ENCODE peak calls at places on chromosomes 2 and 18, in five cellular contexts. One of them, this sample, is unnamed.

GRCh38 chr2:37201766-37202165 is 5.5 kb downstream of the CEBPZOS start:
- DNase-seq in ovary: no peak
- DNase-seq in sigmoid colon: no peak
- DNase-seq in tibial nerve: no peak
- DNase-seq in stomach: no peak
- DNase-seq in this sample: no peak

GRCh38 chr2:27795868-27796277 is 24.4 kb downstream of the MRPL33 start:
- DNase-seq in ovary: no peak
- DNase-seq in stomach: no peak
- DNase-seq in sigmoid colon: no peak
- DNase-seq in tibial nerve: no peak
- DNase-seq in this sample: peak; percentile 53

GRCh38 chr18:52605345-52605744 is 265.3 kb downstream of the DCC start:
- DNase-seq in sigmoid colon: no peak
- DNase-seq in ovary: no peak
- DNase-seq in tibial nerve: no peak
- DNase-seq in stomach: no peak
- DNase-seq in this sample: no peak

GRCh38 chr2:235468978-235469694 is 24.7 kb upstream of the AGAP1 start:
- DNase-seq in ovary: no peak
- DNase-seq in sigmoid colon: peak; percentile 69
- DNase-seq in tibial nerve: no peak
- DNase-seq in stomach: peak; percentile 36
- DNase-seq in this sample: no peak

GRCh38 chr2:204365778-204366177 is 179.5 kb upstream of the PARD3B start:
- DNase-seq in sigmoid colon: no peak
- DNase-seq in ovary: no peak
- DNase-seq in tibial nerve: no peak
- DNase-seq in stomach: no peak
- DNase-seq in this sample: no peak

GRCh38 chr2:25331686-25332365 is 9.9 kb downstream of the DNMT3A start:
- DNase-seq in tibial nerve: no peak
- DNase-seq in stomach: no peak
- DNase-seq in ovary: no peak
- DNase-seq in sigmoid colon: no peak
- DNase-seq in this sample: no peak

GRCh38 chr18:4640349-4641012 is 185.4 kb upstream of the DLGAP1 start:
- DNase-seq in sigmoid colon: no peak
- DNase-seq in stomach: no peak
- DNase-seq in tibial nerve: no peak
- DNase-seq in ovary: no peak
- DNase-seq in this sample: no peak

GRCh38 chr2:950627-950992 is at the start of gene SNTG2:
- DNase-seq in tibial nerve: no peak
- DNase-seq in sigmoid colon: no peak
- DNase-seq in stomach: peak; percentile 43
- DNase-seq in ovary: peak; percentile 11
- DNase-seq in this sample: peak; percentile 53

GRCh38 chr2:25039126-25039525 is 2.8 kb upstream of the EFR3B start:
- DNase-seq in sigmoid colon: no peak
- DNase-seq in ovary: no peak
- DNase-seq in tibial nerve: no peak
- DNase-seq in stomach: no peak
- DNase-seq in this sample: no peak

GRCh38 chr2:219058541-219059374 is 2.0 kb downstream of the IHH start:
- DNase-seq in sigmoid colon: no peak
- DNase-seq in stomach: peak; percentile 94
- DNase-seq in tibial nerve: no peak
- DNase-seq in ovary: no peak
- DNase-seq in this sample: no peak

GRCh38 chr2:178756843-178757242 is 50.4 kb downstream of the TTN start:
- DNase-seq in stomach: no peak
- DNase-seq in sigmoid colon: no peak
- DNase-seq in tibial nerve: no peak
- DNase-seq in ovary: no peak
- DNase-seq in this sample: no peak

GRCh38 chr2:217746741-217747287 is 256.0 kb downstream of the TNS1 start:
- DNase-seq in tibial nerve: no peak
- DNase-seq in ovary: no peak
- DNase-seq in sigmoid colon: no peak
- DNase-seq in stomach: no peak
- DNase-seq in this sample: no peak

GRCh38 chr2:108320326-108320932 is 31.7 kb downstream of the SULT1C2 start:
- DNase-seq in stomach: no peak
- DNase-seq in sigmoid colon: no peak
- DNase-seq in tibial nerve: no peak
- DNase-seq in ovary: no peak
- DNase-seq in this sample: no peak

GRCh38 chr18:9417081-9417841 is 58.1 kb upstream of the RALBP1 start:
- DNase-seq in ovary: peak; percentile 28
- DNase-seq in sigmoid colon: peak; percentile 67
- DNase-seq in tibial nerve: no peak
- DNase-seq in stomach: peak; percentile 53
- DNase-seq in this sample: peak; percentile 83

GRCh38 chr18:3504637-3505036 is 54.7 kb downstream of the TGIF1 start:
- DNase-seq in stomach: no peak
- DNase-seq in tibial nerve: no peak
- DNase-seq in ovary: no peak
- DNase-seq in sigmoid colon: no peak
- DNase-seq in this sample: peak; percentile 37

GRCh38 chr2:56369316-56369715 is 185.5 kb downstream of the CCDC85A start:
- DNase-seq in stomach: no peak
- DNase-seq in tibial nerve: no peak
- DNase-seq in ovary: no peak
- DNase-seq in sigmoid colon: no peak
- DNase-seq in this sample: no peak

GRCh38 chr2:233202531-233202944 is 48.9 kb upstream of the ATG16L1 start:
- DNase-seq in stomach: no peak
- DNase-seq in ovary: no peak
- DNase-seq in tibial nerve: no peak
- DNase-seq in sigmoid colon: no peak
- DNase-seq in this sample: no peak

GRCh38 chr2:120346034-120346666 is at the start of gene INHBB:
- DNase-seq in tibial nerve: no peak
- DNase-seq in stomach: no peak
- DNase-seq in ovary: no peak
- DNase-seq in sigmoid colon: no peak
- DNase-seq in this sample: no peak

DNA sequence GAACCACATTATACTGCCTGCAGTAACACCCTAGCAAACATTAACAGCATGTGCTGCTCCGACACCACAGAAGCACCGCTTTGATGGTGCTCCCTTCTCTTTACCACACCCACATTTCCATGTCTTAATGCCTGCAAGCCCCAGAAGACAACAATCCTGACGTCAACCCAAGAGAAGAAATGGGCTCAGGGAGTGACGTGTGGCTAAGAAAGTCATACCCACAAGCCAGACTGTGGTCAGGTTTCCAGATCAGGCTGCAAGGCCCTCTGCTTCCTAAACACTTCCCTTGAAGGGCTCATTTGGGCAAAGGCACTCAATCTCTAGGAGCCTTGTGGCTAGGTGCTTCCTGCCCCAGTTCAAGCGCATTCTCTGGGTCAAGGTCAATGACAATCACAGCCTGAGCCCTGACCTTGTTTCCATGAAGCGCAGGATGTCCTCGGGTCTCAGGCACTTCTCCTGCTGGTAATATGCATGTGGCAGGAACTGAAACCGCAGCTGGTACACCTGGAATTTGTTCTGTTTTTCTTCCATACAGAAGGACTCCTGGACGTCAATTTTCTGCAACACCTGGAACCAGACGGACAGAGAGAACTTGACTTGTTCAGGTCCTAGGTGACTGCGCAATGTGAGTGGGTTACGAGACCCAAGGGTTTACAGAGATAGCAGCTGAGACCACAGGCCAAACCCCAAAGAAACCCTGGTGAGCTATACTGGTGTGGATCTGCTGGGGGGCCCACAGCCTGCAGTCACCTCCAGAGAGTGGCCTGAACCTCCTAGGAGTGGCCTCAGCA is 67.2 kb downstream of the POLR1A start:
- DNase-seq in tibial nerve: no peak
- DNase-seq in sigmoid colon: peak; percentile 69
- DNase-seq in stomach: peak; percentile 21
- DNase-seq in ovary: no peak
- DNase-seq in this sample: no peak
- TF ChIP-seq EP300 in tibial nerve: peak; percentile 77
- TF ChIP-seq EP300 in sigmoid colon: no peak
- TF ChIP-seq EP300 in stomach: no peak
- TF ChIP-seq EP300 in ovary: no peak
- TF ChIP-seq EP300 in this sample: no peak

GRCh38 chr2:241228860-241229516 is 40.5 kb downstream of the ANO7 start:
- DNase-seq in tibial nerve: no peak
- DNase-seq in sigmoid colon: no peak
- DNase-seq in stomach: no peak
- DNase-seq in ovary: peak; percentile 38
- DNase-seq in this sample: no peak
- TF ChIP-seq POLR2A in tibial nerve: no peak
- TF ChIP-seq POLR2A in sigmoid colon: no peak
- TF ChIP-seq POLR2A in stomach: no peak
- TF ChIP-seq POLR2A in ovary: no peak
- TF ChIP-seq POLR2A in this sample: no peak

GRCh38 chr2:47539228-47539627 is 136.3 kb downstream of the MSH2 start:
- DNase-seq in sigmoid colon: no peak
- DNase-seq in ovary: no peak
- DNase-seq in tibial nerve: no peak
- DNase-seq in stomach: no peak
- DNase-seq in this sample: no peak
- TF ChIP-seq CTCF in sigmoid colon: no peak
- TF ChIP-seq CTCF in ovary: no peak
- TF ChIP-seq CTCF in tibial nerve: no peak
- TF ChIP-seq CTCF in stomach: no peak
- TF ChIP-seq CTCF in this sample: no peak

GRCh38 chr2:137886432-137886831 is 77.8 kb upstream of the HNMT start:
- DNase-seq in ovary: no peak
- DNase-seq in tibial nerve: no peak
- DNase-seq in sigmoid colon: no peak
- DNase-seq in stomach: no peak
- DNase-seq in this sample: no peak
- TF ChIP-seq EP300 in ovary: no peak
- TF ChIP-seq EP300 in tibial nerve: no peak
- TF ChIP-seq EP300 in sigmoid colon: no peak
- TF ChIP-seq EP300 in stomach: no peak
- TF ChIP-seq EP300 in this sample: no peak

DNA sequence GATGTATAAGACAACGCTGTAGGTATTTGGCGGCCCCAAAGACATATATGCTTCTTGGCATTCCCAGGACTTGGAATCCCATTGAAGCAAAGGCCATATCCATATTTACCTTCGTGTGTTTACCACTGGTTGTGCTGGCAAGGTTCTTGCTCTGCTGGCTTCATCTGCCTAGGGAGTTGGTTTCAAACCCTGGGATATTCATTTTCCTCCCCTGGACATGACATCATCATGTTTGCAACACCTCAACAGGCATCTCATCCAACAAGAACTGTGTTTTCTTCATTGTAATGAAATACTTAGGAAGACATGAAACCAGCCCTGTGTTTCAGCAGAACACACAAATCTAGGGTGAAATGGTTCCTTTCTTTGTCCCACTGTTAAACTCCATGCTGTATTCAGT is 77.9 kb upstream of the PHLPP1 start:
- DNase-seq in sigmoid colon: no peak
- DNase-seq in stomach: no peak
- DNase-seq in tibial nerve: no peak
- DNase-seq in ovary: no peak
- DNase-seq in this sample: no peak
- TF ChIP-seq POLR2A in sigmoid colon: no peak
- TF ChIP-seq POLR2A in stomach: no peak
- TF ChIP-seq POLR2A in tibial nerve: no peak
- TF ChIP-seq POLR2A in ovary: no peak
- TF ChIP-seq POLR2A in this sample: no peak

DNA sequence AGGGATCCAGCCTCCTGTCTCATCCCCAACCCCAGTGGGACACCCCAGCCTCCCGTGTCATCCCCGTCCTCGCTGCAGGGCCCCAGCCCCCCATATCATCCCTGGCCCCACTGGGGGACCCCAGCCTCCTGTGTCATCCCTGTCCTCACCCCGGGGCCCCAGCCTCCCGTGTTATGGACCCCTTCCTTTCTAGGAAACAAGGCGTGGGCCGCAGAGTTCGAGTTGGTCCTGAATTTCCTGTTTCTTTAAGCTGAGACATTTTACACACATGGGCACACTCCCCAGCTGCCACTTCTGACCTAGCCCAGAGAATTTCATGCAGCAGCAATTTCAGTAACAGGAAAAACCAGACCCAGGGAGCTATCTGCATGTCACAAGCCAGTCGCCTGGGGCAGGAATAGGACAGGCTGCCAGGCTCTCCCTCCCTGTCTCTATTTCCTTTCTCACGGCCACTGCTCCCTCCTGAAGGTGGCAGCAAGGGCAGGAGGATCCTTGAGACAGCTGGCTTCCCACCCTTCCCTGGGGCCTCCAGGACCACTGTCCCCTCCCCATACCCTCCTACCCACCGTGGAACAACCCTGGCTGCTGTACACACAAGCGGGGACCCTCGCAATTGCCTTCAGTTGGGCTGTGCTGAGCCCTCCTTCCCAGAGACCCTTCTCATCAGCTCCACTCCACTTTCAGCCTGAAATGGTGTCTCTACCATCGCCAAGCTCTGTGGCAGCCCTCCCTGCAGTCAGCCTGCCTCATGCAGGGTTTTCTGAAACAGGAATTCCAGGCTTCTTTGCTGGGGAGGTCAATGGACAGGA is 141.9 kb upstream of the ID2 start:
- DNase-seq in stomach: peak; percentile 68
- DNase-seq in ovary: no peak
- DNase-seq in sigmoid colon: no peak
- DNase-seq in tibial nerve: no peak
- DNase-seq in this sample: no peak
- TF ChIP-seq CTCF in stomach: no peak
- TF ChIP-seq CTCF in ovary: no peak
- TF ChIP-seq CTCF in sigmoid colon: no peak
- TF ChIP-seq CTCF in tibial nerve: no peak
- TF ChIP-seq CTCF in this sample: no peak

GRCh38 chr2:231661422-231662027 is 46.8 kb upstream of the PTMA start:
- DNase-seq in ovary: no peak
- DNase-seq in sigmoid colon: no peak
- DNase-seq in stomach: no peak
- DNase-seq in tibial nerve: no peak
- DNase-seq in this sample: no peak

GRCh38 chr2:231662811-231663457 is 45.4 kb upstream of the PTMA start:
- DNase-seq in stomach: no peak
- DNase-seq in ovary: no peak
- DNase-seq in tibial nerve: no peak
- DNase-seq in sigmoid colon: no peak
- DNase-seq in this sample: no peak

GRCh38 chr2:231660860-231661259 is 47.5 kb upstream of the PTMA start:
- DNase-seq in stomach: peak; percentile 45
- DNase-seq in sigmoid colon: no peak
- DNase-seq in ovary: no peak
- DNase-seq in tibial nerve: no peak
- DNase-seq in this sample: no peak

GRCh38 chr2:231663458-231664290 is 44.7 kb upstream of the PTMA start:
- DNase-seq in sigmoid colon: no peak
- DNase-seq in stomach: no peak
- DNase-seq in tibial nerve: no peak
- DNase-seq in ovary: no peak
- DNase-seq in this sample: no peak

GRCh38 chr2:231662028-231662810 is 46.1 kb upstream of the PTMA start:
- DNase-seq in ovary: peak; percentile 96
- DNase-seq in stomach: peak; percentile 97
- DNase-seq in tibial nerve: peak; percentile 90
- DNase-seq in sigmoid colon: peak; percentile 98
- DNase-seq in this sample: peak; percentile 98
- TF ChIP-seq EP300 in ovary: peak; percentile 4
- TF ChIP-seq EP300 in stomach: no peak
- TF ChIP-seq EP300 in tibial nerve: peak; percentile 97
- TF ChIP-seq EP300 in sigmoid colon: no peak
- TF ChIP-seq EP300 in this sample: no peak

This sample was measured in esophagus muscularis mucosa.